ENCODE peak calls at places on chromosome 16, in six cellular contexts. K is activated CD4-positive, alpha-beta T cell treated with anti-CD3 and anti-CD28 coated beads for 36 hours; D is testis; O is ovary; Z is ACHN; M is uterus. W is an unnamed sample.

GRCh38 chr16:12257926-12258561 is 281.5 kb downstream of the SNX29 start:
- DNase-seq in Z (no peak), K (no peak), D (peak), M (no peak), O (no peak), W (no peak)

GRCh38 chr16:69494993-69495392 is 70.6 kb downstream of the CYB5B start:
- DNase-seq in M (no peak), K (peak), O (no peak), Z (peak), D (peak), W (no peak)

GRCh38 chr16:76766538-76766937 is 424.5 kb upstream of the MON1B start:
- DNase-seq in D (no peak), Z (no peak), K (no peak), M (no peak), O (no peak), W (no peak)

GRCh38 chr16:15897386-15897785 is 9.0 kb upstream of the CEP20 start:
- DNase-seq in D (no peak), Z (peak), K (no peak), O (no peak), M (no peak), W (no peak)

GRCh38 chr16:90044111-90044551 is 24.9 kb upstream of the DBNDD1 start:
- DNase-seq in O (no peak), Z (no peak), M (no peak), D (no peak), K (no peak), W (peak)

GRCh38 chr16:51982715-51983680 is 563.9 kb downstream of the TOX3 start:
- DNase-seq in D (peak), K (peak), O (peak), M (peak), Z (peak), W (peak)

GRCh38 chr16:78196527-78196926 is 97.1 kb downstream of the WWOX start:
- DNase-seq in M (no peak), K (no peak), O (no peak), Z (no peak), D (no peak), W (no peak)

GRCh38 chr16:31079342-31079944 is 5.2 kb downstream of the ZNF646 start:
- DNase-seq in Z (no peak), D (no peak), K (no peak), M (no peak), O (no peak), W (no peak)

GRCh38 chr16:70570967-70571570 is 47.5 kb downstream of the SF3B3 start:
- DNase-seq in Z (no peak), D (no peak), M (no peak), O (no peak), K (no peak), W (no peak)

GRCh38 chr16:11004957-11005610 is 60.7 kb downstream of the CLEC16A start:
- DNase-seq in Z (no peak), K (no peak), D (no peak), O (no peak), M (no peak), W (no peak)

GRCh38 chr16:3882531-3882930 is 2.0 kb upstream of the CREBBP start:
- DNase-seq in K (no peak), D (no peak), M (no peak), O (no peak), Z (no peak), W (no peak)